ENCODE peak calls at places on chromosomes 6 and 20, in seven cellular contexts. M is SK-N-SH, B is GM12878, W is HepG2, X is GM12891, Z is K562, C is H1. S is an unnamed sample.

GRCh38 chr20:4782373-4782772 is 60.7 kb downstream of the PRND start:
- DNase-seq in C (no peak), B (no peak), X (no peak), M (no peak), W (no peak), Z (no peak), S (no peak)

GRCh38 chr6:75081920-75082319 is 123.9 kb downstream of the COL12A1 start:
- DNase-seq in C (no peak), W (no peak), M (no peak), X (no peak), B (no peak), Z (no peak), S (no peak)

GRCh38 chr20:38751360-38751976 is 3.2 kb downstream of the ACTR5 start:
- DNase-seq in C (no peak), B (no peak), M (peak; percentile 60), X (no peak), Z (peak; percentile 39), W (peak; percentile 52), S (no peak)

GRCh38 chr6:147166360-147166944 is 37.8 kb upstream of the STXBP5 start:
- DNase-seq in B (no peak), C (no peak), M (peak; percentile 45), X (no peak), W (no peak), Z (peak; percentile 68), S (no peak)

GRCh38 chr6:169844946-169845345 is 93.5 kb downstream of the ERMARD start:
- DNase-seq in Z (no peak), W (no peak), C (no peak), M (no peak), X (no peak), B (no peak), S (no peak)

GRCh38 chr6:75205776-75206334 is at the start of gene COL12A1:
- DNase-seq in W (no peak), X (no peak), C (no peak), B (no peak), M (peak; percentile 32), Z (no peak), S (peak; percentile 13)

GRCh38 chr6:56581561-56581960 is 61.1 kb downstream of the DST start:
- DNase-seq in B (no peak), C (no peak), W (no peak), Z (no peak), M (no peak), X (no peak), S (no peak)

GRCh38 chr6:7377961-7378360 is 11.6 kb downstream of the CAGE1 start:
- DNase-seq in M (no peak), W (no peak), B (no peak), C (no peak), X (no peak), Z (no peak), S (no peak)

GRCh38 chr20:41222703-41223102 is 85.4 kb downstream of the PLCG1 start:
- DNase-seq in X (no peak), B (no peak), M (no peak), Z (no peak), C (no peak), W (no peak), S (no peak)

GRCh38 chr6:88493717-88494116 is 327.6 kb upstream of the CNR1 start:
- DNase-seq in C (no peak), X (no peak), W (no peak), Z (no peak), M (no peak), B (peak; percentile 75), S (no peak)

GRCh38 chr20:16544949-16545348 is 28.3 kb downstream of the KIF16B start:
- DNase-seq in Z (no peak), X (no peak), B (no peak), C (no peak), W (no peak), M (no peak), S (no peak)

GRCh38 chr6:143536461-143536865 is 24.9 kb upstream of the FUCA2 start:
- DNase-seq in M (no peak), Z (no peak), W (no peak), C (no peak), B (no peak), X (no peak), S (peak; percentile 29)

GRCh38 chr6:109028439-109028838 is 66.2 kb downstream of the SESN1 start:
- DNase-seq in Z (no peak), C (no peak), X (no peak), M (no peak), B (no peak), W (no peak), S (no peak)

GRCh38 chr6:73515204-73516101 is 5.4 kb downstream of the EEF1A1 start:
- DNase-seq in C (no peak), M (peak; percentile 39), X (no peak), Z (peak; percentile 27), W (peak; percentile 73), B (no peak), S (no peak)

GRCh38 chr6:9647043-9647520 is 767.8 kb downstream of the TFAP2A start:
- DNase-seq in X (no peak), W (no peak), M (no peak), Z (no peak), C (no peak), B (no peak), S (no peak)

GRCh38 chr6:126955621-126956020 is 162.8 kb upstream of the RSPO3 start:
- DNase-seq in M (no peak), W (no peak), X (no peak), Z (no peak), C (no peak), B (no peak), S (no peak)

GRCh38 chr6:14925025-14925595 is 320.8 kb upstream of the JARID2 start:
- DNase-seq in M (no peak), C (no peak), Z (no peak), X (no peak), W (no peak), B (no peak), S (no peak)

GRCh38 chr20:37071481-37071911 is 24.3 kb downstream of the RBL1 start:
- DNase-seq in W (no peak), X (no peak), M (no peak), Z (no peak), B (peak; percentile 24), C (no peak), S (no peak)

GRCh38 chr6:107304421-107305025 is 154.8 kb downstream of the PDSS2 start:
- DNase-seq in B (no peak), Z (no peak), C (no peak), W (no peak), M (no peak), X (no peak), S (no peak)

GRCh38 chr6:142729618-142730017 is 215.4 kb downstream of the HIVEP2 start:
- DNase-seq in W (no peak), Z (no peak), X (no peak), B (no peak), M (no peak), C (no peak), S (no peak)

GRCh38 chr20:63737940-63738686 is 1.5 kb upstream of the SLC2A4RG start:
- DNase-seq in X (no peak), B (no peak), M (no peak), C (no peak), Z (peak; percentile 22), W (peak; percentile 90), S (no peak)

GRCh38 chr6:156777866-156778614 is 862 bp downstream of the ARID1B start:
- DNase-seq in X (no peak), Z (peak; percentile 50), W (peak; percentile 25), C (no peak), M (peak; percentile 84), B (no peak), S (peak; percentile 46)

GRCh38 chr6:156779206-156780116 is 2.3 kb downstream of the ARID1B start:
- DNase-seq in C (no peak), X (no peak), W (peak; percentile 31), Z (peak; percentile 64), B (no peak), M (peak; percentile 69), S (peak; percentile 22)

GRCh38 chr6:156780117-156780641 is 3.0 kb downstream of the ARID1B start:
- DNase-seq in B (peak; percentile 71), C (no peak), Z (no peak), W (peak; percentile 91), X (no peak), M (peak; percentile 68), S (peak; percentile 29)

GRCh38 chr6:156777577-156777865 is 343 bp downstream of the ARID1B start:
- DNase-seq in W (no peak), Z (peak; percentile 89), X (no peak), C (no peak), M (peak; percentile 92), B (no peak), S (no peak)

DNA sequence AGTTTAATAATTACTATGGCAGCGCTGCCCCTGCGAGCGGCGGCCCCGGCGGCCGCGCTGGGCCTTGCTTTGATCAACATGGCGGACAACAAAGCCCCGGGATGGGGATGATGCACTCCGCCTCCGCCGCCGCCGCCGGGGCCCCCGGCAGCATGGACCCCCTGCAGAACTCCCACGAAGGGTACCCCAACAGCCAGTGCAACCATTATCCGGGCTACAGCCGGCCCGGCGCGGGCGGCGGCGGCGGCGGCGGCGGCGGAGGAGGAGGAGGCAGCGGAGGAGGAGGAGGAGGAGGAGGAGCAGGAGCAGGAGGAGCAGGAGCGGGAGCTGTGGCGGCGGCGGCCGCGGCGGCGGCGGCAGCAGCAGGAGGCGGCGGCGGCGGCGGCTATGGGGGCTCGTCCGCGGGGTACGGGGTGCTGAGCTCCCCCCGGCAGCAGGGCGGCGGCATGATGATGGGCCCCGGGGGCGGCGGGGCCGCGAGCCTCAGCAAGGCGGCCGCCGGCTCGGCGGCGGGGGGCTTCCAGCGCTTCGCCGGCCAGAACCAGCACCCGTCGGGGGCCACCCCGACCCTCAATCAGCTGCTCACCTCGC is 1.5 kb downstream of the ARID1B start:
- DNase-seq in W (peak; percentile 34), Z (no peak), B (no peak), X (no peak), C (no peak), M (no peak), S (no peak)
- TF ChIP-seq POLR2AphosphoS5 in W (no peak), Z (peak; percentile 45), B (peak; percentile 35), X (no peak), C (no peak), M (no peak), S (no peak)

DNA sequence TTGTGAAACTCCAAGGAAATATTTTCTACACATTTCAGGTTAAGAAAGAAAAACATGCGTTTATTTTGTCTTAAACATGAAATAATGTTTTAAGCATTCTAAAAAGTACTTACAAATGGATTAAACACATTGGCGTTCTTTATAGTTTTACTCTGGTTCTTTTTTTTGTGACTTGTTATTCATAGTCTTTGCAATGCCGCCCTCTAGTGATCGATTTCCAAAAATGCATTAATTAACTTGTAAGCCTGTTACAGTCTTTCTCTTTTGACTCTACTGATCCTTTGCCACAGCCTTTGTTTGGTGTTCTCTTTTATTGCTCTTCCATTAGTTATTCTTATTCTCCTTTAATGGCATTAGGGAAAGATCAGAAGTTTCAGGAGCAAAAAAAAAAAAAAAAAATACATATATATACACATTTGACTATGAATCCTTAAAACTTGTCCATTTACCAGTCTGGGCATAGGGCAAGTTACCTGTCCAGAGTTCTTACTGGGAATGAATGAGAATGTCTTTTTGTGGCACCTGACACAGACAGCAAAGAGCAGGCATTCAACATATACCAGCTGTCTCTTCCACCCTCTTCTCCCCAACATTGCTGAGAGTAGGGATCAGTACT is 59.9 kb downstream of the MACROD2 start:
- DNase-seq in B (no peak), X (no peak), Z (peak; percentile 12), M (peak; percentile 33), W (peak; percentile 77), C (no peak), S (no peak)
- TF ChIP-seq TAF1 in B (no peak), X (no peak), Z (no peak), M (no peak), W (no peak), C (no peak), S (no peak)

GRCh38 chr20:9160341-9160740 is 91.5 kb downstream of the PLCB4 start:
- DNase-seq in M (no peak), B (no peak), X (no peak), Z (no peak), C (no peak), W (no peak), S (no peak)
- TF ChIP-seq POLR2AphosphoS5 in M (no peak), B (no peak), X (no peak), Z (no peak), C (no peak), W (no peak), S (no peak)

GRCh38 chr20:44093249-44093582 is 93.8 kb downstream of the JPH2 start:
- DNase-seq in C (no peak), M (no peak), X (no peak), W (no peak), B (no peak), Z (no peak), S (no peak)
- TF ChIP-seq TAF1 in C (no peak), M (no peak), X (no peak), W (no peak), B (no peak), Z (no peak), S (no peak)

S was measured in GM12892.